ENCODE peak calls at places on chromosomes 4 and X, in nine cellular contexts. One of them, this sample, is unnamed.

GRCh38 chrX:39688576-39689373 is 409.0 kb downstream of the BCOR start:
- DNase-seq in AG09319: no peak
- DNase-seq in cardiac septum: peak; percentile 79
- DNase-seq in tibial nerve: peak; percentile 8
- DNase-seq in AG10803: no peak
- DNase-seq in ELR: peak; percentile 46
- DNase-seq in H7: peak; percentile 96
- DNase-seq in left cardiac atrium: peak; percentile 73
- DNase-seq in NCI-H1417: peak; percentile 94
- DNase-seq in this sample: peak; percentile 79

GRCh38 chr4:77651820-77652219 is 46.2 kb downstream of the CXCL13 start:
- DNase-seq in ELR: no peak
- DNase-seq in AG09319: no peak
- DNase-seq in cardiac septum: no peak
- DNase-seq in NCI-H1417: no peak
- DNase-seq in left cardiac atrium: no peak
- DNase-seq in tibial nerve: no peak
- DNase-seq in H7: no peak
- DNase-seq in AG10803: no peak
- DNase-seq in this sample: no peak

GRCh38 chrX:107940095-107940494 is 42.1 kb downstream of the TEX13B start:
- DNase-seq in left cardiac atrium: no peak
- DNase-seq in AG09319: no peak
- DNase-seq in cardiac septum: no peak
- DNase-seq in tibial nerve: no peak
- DNase-seq in NCI-H1417: no peak
- DNase-seq in H7: peak; percentile 23
- DNase-seq in ELR: no peak
- DNase-seq in AG10803: no peak
- DNase-seq in this sample: no peak

GRCh38 chr4:188781655-188782054 is 642.4 kb downstream of the TRIML1 start:
- DNase-seq in H7: peak; percentile 47
- DNase-seq in ELR: peak; percentile 15
- DNase-seq in cardiac septum: no peak
- DNase-seq in left cardiac atrium: no peak
- DNase-seq in AG09319: no peak
- DNase-seq in AG10803: no peak
- DNase-seq in NCI-H1417: no peak
- DNase-seq in tibial nerve: no peak
- DNase-seq in this sample: peak; percentile 70

GRCh38 chr4:128636906-128637305 is 172.6 kb upstream of the JADE1 start:
- DNase-seq in ELR: no peak
- DNase-seq in NCI-H1417: peak; percentile 11
- DNase-seq in tibial nerve: no peak
- DNase-seq in left cardiac atrium: no peak
- DNase-seq in H7: no peak
- DNase-seq in AG09319: no peak
- DNase-seq in AG10803: no peak
- DNase-seq in cardiac septum: no peak
- DNase-seq in this sample: peak; percentile 49

GRCh38 chr4:52550186-52550585 is 108.9 kb downstream of the USP46 start:
- DNase-seq in cardiac septum: no peak
- DNase-seq in H7: no peak
- DNase-seq in tibial nerve: no peak
- DNase-seq in NCI-H1417: no peak
- DNase-seq in AG10803: no peak
- DNase-seq in left cardiac atrium: no peak
- DNase-seq in ELR: no peak
- DNase-seq in AG09319: no peak
- DNase-seq in this sample: no peak

GRCh38 chr4:38489924-38490639 is 173.9 kb upstream of the KLF3 start:
- DNase-seq in cardiac septum: no peak
- DNase-seq in tibial nerve: no peak
- DNase-seq in left cardiac atrium: peak; percentile 49
- DNase-seq in NCI-H1417: no peak
- DNase-seq in AG10803: peak; percentile 39
- DNase-seq in ELR: peak; percentile 10
- DNase-seq in H7: no peak
- DNase-seq in AG09319: no peak
- DNase-seq in this sample: peak; percentile 19

GRCh38 chr4:47167391-47167790 is 136.0 kb downstream of the GABRB1 start:
- DNase-seq in cardiac septum: no peak
- DNase-seq in H7: no peak
- DNase-seq in AG10803: no peak
- DNase-seq in NCI-H1417: no peak
- DNase-seq in left cardiac atrium: no peak
- DNase-seq in tibial nerve: no peak
- DNase-seq in AG09319: no peak
- DNase-seq in ELR: no peak
- DNase-seq in this sample: no peak

GRCh38 chr4:56906534-56906933 is 1.2 kb upstream of the REST start:
- DNase-seq in tibial nerve: no peak
- DNase-seq in NCI-H1417: no peak
- DNase-seq in ELR: peak; percentile 4
- DNase-seq in AG10803: no peak
- DNase-seq in left cardiac atrium: no peak
- DNase-seq in AG09319: no peak
- DNase-seq in cardiac septum: no peak
- DNase-seq in H7: no peak
- DNase-seq in this sample: peak; percentile 33

GRCh38 chr4:189897667-189898066 is 43.0 kb upstream of the FRG1 start:
- DNase-seq in left cardiac atrium: no peak
- DNase-seq in AG10803: no peak
- DNase-seq in tibial nerve: no peak
- DNase-seq in NCI-H1417: no peak
- DNase-seq in cardiac septum: no peak
- DNase-seq in H7: no peak
- DNase-seq in AG09319: no peak
- DNase-seq in ELR: no peak
- DNase-seq in this sample: no peak

This sample was measured in GM23338.